ENCODE peak calls at places on chromosome 20, in six cellular contexts. One of them, this sample, is unnamed.

GRCh38 chr20:33313686-33314314 is 30.8 kb downstream of the BPIFB1 start:
- DNase-seq in HTR-8/SVneo: no peak
- DNase-seq in fibroblast of lung: no peak
- DNase-seq in fibroblast of pulmonary artery: no peak
- DNase-seq in activated T-helper 1 cell treated with anti-CD3 and anti-CD28 coated beads, Interleukin-2, amount 50 U/mL, for 16 hours: no peak
- DNase-seq in stimulated activated naive B cell treated with anti-CD40 and anti-IgM and Interleukin-4, amounts not matched to agents 10 μg/mL and 1 μg/mL and 100 μg/mL, for 72 hours: no peak
- DNase-seq in this sample: no peak

GRCh38 chr20:20517296-20517695 is 149.4 kb downstream of the INSM1 start:
- DNase-seq in fibroblast of pulmonary artery: no peak
- DNase-seq in activated T-helper 1 cell treated with anti-CD3 and anti-CD28 coated beads, Interleukin-2, amount 50 U/mL, for 16 hours: no peak
- DNase-seq in HTR-8/SVneo: no peak
- DNase-seq in fibroblast of lung: no peak
- DNase-seq in stimulated activated naive B cell treated with anti-CD40 and anti-IgM and Interleukin-4, amounts not matched to agents 10 μg/mL and 1 μg/mL and 100 μg/mL, for 72 hours: no peak
- DNase-seq in this sample: no peak

GRCh38 chr20:63743210-63743970 is 3.8 kb downstream of the SLC2A4RG start:
- DNase-seq in fibroblast of pulmonary artery: no peak
- DNase-seq in HTR-8/SVneo: no peak
- DNase-seq in fibroblast of lung: no peak
- DNase-seq in activated T-helper 1 cell treated with anti-CD3 and anti-CD28 coated beads, Interleukin-2, amount 50 U/mL, for 16 hours: no peak
- DNase-seq in stimulated activated naive B cell treated with anti-CD40 and anti-IgM and Interleukin-4, amounts not matched to agents 10 μg/mL and 1 μg/mL and 100 μg/mL, for 72 hours: no peak
- DNase-seq in this sample: no peak

GRCh38 chr20:37777556-37777955 is 83.7 kb downstream of the CTNNBL1 start:
- DNase-seq in fibroblast of lung: peak
- DNase-seq in HTR-8/SVneo: no peak
- DNase-seq in stimulated activated naive B cell treated with anti-CD40 and anti-IgM and Interleukin-4, amounts not matched to agents 10 μg/mL and 1 μg/mL and 100 μg/mL, for 72 hours: no peak
- DNase-seq in activated T-helper 1 cell treated with anti-CD3 and anti-CD28 coated beads, Interleukin-2, amount 50 U/mL, for 16 hours: no peak
- DNase-seq in fibroblast of pulmonary artery: peak
- DNase-seq in this sample: peak

GRCh38 chr20:33732166-33732970 is 572 bp downstream of the ZNF341 start:
- DNase-seq in HTR-8/SVneo: no peak
- DNase-seq in activated T-helper 1 cell treated with anti-CD3 and anti-CD28 coated beads, Interleukin-2, amount 50 U/mL, for 16 hours: peak
- DNase-seq in fibroblast of lung: peak
- DNase-seq in stimulated activated naive B cell treated with anti-CD40 and anti-IgM and Interleukin-4, amounts not matched to agents 10 μg/mL and 1 μg/mL and 100 μg/mL, for 72 hours: no peak
- DNase-seq in fibroblast of pulmonary artery: no peak
- DNase-seq in this sample: peak

GRCh38 chr20:25309395-25310267 is 61.7 kb downstream of the PYGB start:
- DNase-seq in fibroblast of lung: peak
- DNase-seq in HTR-8/SVneo: peak
- DNase-seq in fibroblast of pulmonary artery: peak
- DNase-seq in activated T-helper 1 cell treated with anti-CD3 and anti-CD28 coated beads, Interleukin-2, amount 50 U/mL, for 16 hours: no peak
- DNase-seq in stimulated activated naive B cell treated with anti-CD40 and anti-IgM and Interleukin-4, amounts not matched to agents 10 μg/mL and 1 μg/mL and 100 μg/mL, for 72 hours: peak
- DNase-seq in this sample: peak

GRCh38 chr20:44709797-44710196 is 5.4 kb upstream of the CCN5 start:
- DNase-seq in HTR-8/SVneo: no peak
- DNase-seq in fibroblast of pulmonary artery: no peak
- DNase-seq in stimulated activated naive B cell treated with anti-CD40 and anti-IgM and Interleukin-4, amounts not matched to agents 10 μg/mL and 1 μg/mL and 100 μg/mL, for 72 hours: no peak
- DNase-seq in fibroblast of lung: no peak
- DNase-seq in activated T-helper 1 cell treated with anti-CD3 and anti-CD28 coated beads, Interleukin-2, amount 50 U/mL, for 16 hours: no peak
- DNase-seq in this sample: no peak

GRCh38 chr20:59806578-59806975 is 126.9 kb downstream of the SYCP2 start:
- DNase-seq in activated T-helper 1 cell treated with anti-CD3 and anti-CD28 coated beads, Interleukin-2, amount 50 U/mL, for 16 hours: no peak
- DNase-seq in HTR-8/SVneo: no peak
- DNase-seq in fibroblast of lung: no peak
- DNase-seq in fibroblast of pulmonary artery: no peak
- DNase-seq in stimulated activated naive B cell treated with anti-CD40 and anti-IgM and Interleukin-4, amounts not matched to agents 10 μg/mL and 1 μg/mL and 100 μg/mL, for 72 hours: no peak
- DNase-seq in this sample: no peak

GRCh38 chr20:46826343-46826984 is 68.2 kb upstream of the EYA2 start:
- DNase-seq in stimulated activated naive B cell treated with anti-CD40 and anti-IgM and Interleukin-4, amounts not matched to agents 10 μg/mL and 1 μg/mL and 100 μg/mL, for 72 hours: no peak
- DNase-seq in HTR-8/SVneo: no peak
- DNase-seq in activated T-helper 1 cell treated with anti-CD3 and anti-CD28 coated beads, Interleukin-2, amount 50 U/mL, for 16 hours: no peak
- DNase-seq in fibroblast of pulmonary artery: peak
- DNase-seq in fibroblast of lung: peak
- DNase-seq in this sample: peak

GRCh38 chr20:43015566-43015965 is 174.1 kb downstream of the PTPRT start:
- DNase-seq in fibroblast of pulmonary artery: no peak
- DNase-seq in fibroblast of lung: no peak
- DNase-seq in activated T-helper 1 cell treated with anti-CD3 and anti-CD28 coated beads, Interleukin-2, amount 50 U/mL, for 16 hours: no peak
- DNase-seq in HTR-8/SVneo: no peak
- DNase-seq in stimulated activated naive B cell treated with anti-CD40 and anti-IgM and Interleukin-4, amounts not matched to agents 10 μg/mL and 1 μg/mL and 100 μg/mL, for 72 hours: no peak
- DNase-seq in this sample: no peak

GRCh38 chr20:40705413-40705812 is 16.4 kb upstream of the MAFB start:
- DNase-seq in stimulated activated naive B cell treated with anti-CD40 and anti-IgM and Interleukin-4, amounts not matched to agents 10 μg/mL and 1 μg/mL and 100 μg/mL, for 72 hours: no peak
- DNase-seq in HTR-8/SVneo: no peak
- DNase-seq in fibroblast of pulmonary artery: no peak
- DNase-seq in fibroblast of lung: no peak
- DNase-seq in activated T-helper 1 cell treated with anti-CD3 and anti-CD28 coated beads, Interleukin-2, amount 50 U/mL, for 16 hours: no peak
- DNase-seq in this sample: no peak

GRCh38 chr20:54061106-54061881 is 9.1 kb downstream of the BCAS1 start:
- DNase-seq in stimulated activated naive B cell treated with anti-CD40 and anti-IgM and Interleukin-4, amounts not matched to agents 10 μg/mL and 1 μg/mL and 100 μg/mL, for 72 hours: no peak
- DNase-seq in fibroblast of pulmonary artery: peak
- DNase-seq in HTR-8/SVneo: no peak
- DNase-seq in fibroblast of lung: peak
- DNase-seq in activated T-helper 1 cell treated with anti-CD3 and anti-CD28 coated beads, Interleukin-2, amount 50 U/mL, for 16 hours: no peak
- DNase-seq in this sample: peak

GRCh38 chr20:9594284-9594875 is 80.0 kb downstream of the LAMP5 start:
- DNase-seq in stimulated activated naive B cell treated with anti-CD40 and anti-IgM and Interleukin-4, amounts not matched to agents 10 μg/mL and 1 μg/mL and 100 μg/mL, for 72 hours: no peak
- DNase-seq in HTR-8/SVneo: no peak
- DNase-seq in fibroblast of lung: peak
- DNase-seq in activated T-helper 1 cell treated with anti-CD3 and anti-CD28 coated beads, Interleukin-2, amount 50 U/mL, for 16 hours: no peak
- DNase-seq in fibroblast of pulmonary artery: no peak
- DNase-seq in this sample: peak

GRCh38 chr20:45899041-45899835 is 8.1 kb downstream of the CTSA start:
- DNase-seq in HTR-8/SVneo: no peak
- DNase-seq in fibroblast of lung: no peak
- DNase-seq in activated T-helper 1 cell treated with anti-CD3 and anti-CD28 coated beads, Interleukin-2, amount 50 U/mL, for 16 hours: no peak
- DNase-seq in fibroblast of pulmonary artery: no peak
- DNase-seq in stimulated activated naive B cell treated with anti-CD40 and anti-IgM and Interleukin-4, amounts not matched to agents 10 μg/mL and 1 μg/mL and 100 μg/mL, for 72 hours: no peak
- DNase-seq in this sample: no peak

GRCh38 chr20:47008842-47009518 is 114.3 kb downstream of the EYA2 start:
- DNase-seq in fibroblast of pulmonary artery: no peak
- DNase-seq in activated T-helper 1 cell treated with anti-CD3 and anti-CD28 coated beads, Interleukin-2, amount 50 U/mL, for 16 hours: no peak
- DNase-seq in stimulated activated naive B cell treated with anti-CD40 and anti-IgM and Interleukin-4, amounts not matched to agents 10 μg/mL and 1 μg/mL and 100 μg/mL, for 72 hours: no peak
- DNase-seq in fibroblast of lung: no peak
- DNase-seq in HTR-8/SVneo: no peak
- DNase-seq in this sample: no peak

GRCh38 chr20:40691566-40692239 is 2.7 kb upstream of the MAFB start:
- DNase-seq in HTR-8/SVneo: no peak
- DNase-seq in activated T-helper 1 cell treated with anti-CD3 and anti-CD28 coated beads, Interleukin-2, amount 50 U/mL, for 16 hours: no peak
- DNase-seq in fibroblast of lung: no peak
- DNase-seq in fibroblast of pulmonary artery: no peak
- DNase-seq in stimulated activated naive B cell treated with anti-CD40 and anti-IgM and Interleukin-4, amounts not matched to agents 10 μg/mL and 1 μg/mL and 100 μg/mL, for 72 hours: no peak
- DNase-seq in this sample: no peak

GRCh38 chr20:43190332-43190953 is 737 bp upstream of the PTPRT start:
- DNase-seq in activated T-helper 1 cell treated with anti-CD3 and anti-CD28 coated beads, Interleukin-2, amount 50 U/mL, for 16 hours: no peak
- DNase-seq in stimulated activated naive B cell treated with anti-CD40 and anti-IgM and Interleukin-4, amounts not matched to agents 10 μg/mL and 1 μg/mL and 100 μg/mL, for 72 hours: no peak
- DNase-seq in fibroblast of lung: no peak
- DNase-seq in fibroblast of pulmonary artery: no peak
- DNase-seq in HTR-8/SVneo: no peak
- DNase-seq in this sample: no peak

GRCh38 chr20:17610566-17611289 is 40.9 kb downstream of the DSTN start:
- DNase-seq in activated T-helper 1 cell treated with anti-CD3 and anti-CD28 coated beads, Interleukin-2, amount 50 U/mL, for 16 hours: peak
- DNase-seq in fibroblast of lung: peak
- DNase-seq in stimulated activated naive B cell treated with anti-CD40 and anti-IgM and Interleukin-4, amounts not matched to agents 10 μg/mL and 1 μg/mL and 100 μg/mL, for 72 hours: no peak
- DNase-seq in fibroblast of pulmonary artery: no peak
- DNase-seq in HTR-8/SVneo: no peak
- DNase-seq in this sample: no peak